ENCODE peak calls at places on chromosomes 13 and 19, in seven cellular contexts. One of them, this sample, is unnamed.

GRCh38 chr19:38488811-38489481 is 55.5 kb downstream of the RYR1 start:
- DNase-seq in heart right ventricle: no peak
- DNase-seq in stimulated activated CD8-positive, alpha-beta memory T cell treated with anti-CD3 and anti-CD28 coated beads, Interleukin-15, amount 100 ng/mL, for 24 hours: no peak
- DNase-seq in amygdala: no peak
- DNase-seq in nephron progenitor cell: no peak
- DNase-seq in stimulated activated CD4-positive, alpha-beta T cell treated with anti-CD3 and anti-CD28 coated beads, Interleukin-1b, Interleukin-23, amount 100 ng/mL, for 24 hours: no peak
- DNase-seq in GDM1: no peak
- DNase-seq in this sample: no peak

GRCh38 chr19:41192574-41193419 is at the start of gene CYP2S1:
- DNase-seq in heart right ventricle: no peak
- DNase-seq in stimulated activated CD8-positive, alpha-beta memory T cell treated with anti-CD3 and anti-CD28 coated beads, Interleukin-15, amount 100 ng/mL, for 24 hours: no peak
- DNase-seq in amygdala: no peak
- DNase-seq in nephron progenitor cell: peak
- DNase-seq in stimulated activated CD4-positive, alpha-beta T cell treated with anti-CD3 and anti-CD28 coated beads, Interleukin-1b, Interleukin-23, amount 100 ng/mL, for 24 hours: no peak
- DNase-seq in GDM1: peak
- DNase-seq in this sample: no peak

GRCh38 chr19:48818234-48818823 is 7.5 kb upstream of the BCAT2 start:
- DNase-seq in heart right ventricle: no peak
- DNase-seq in stimulated activated CD8-positive, alpha-beta memory T cell treated with anti-CD3 and anti-CD28 coated beads, Interleukin-15, amount 100 ng/mL, for 24 hours: no peak
- DNase-seq in amygdala: no peak
- DNase-seq in nephron progenitor cell: no peak
- DNase-seq in stimulated activated CD4-positive, alpha-beta T cell treated with anti-CD3 and anti-CD28 coated beads, Interleukin-1b, Interleukin-23, amount 100 ng/mL, for 24 hours: no peak
- DNase-seq in GDM1: no peak
- DNase-seq in this sample: no peak

GRCh38 chr13:33583398-33583797 is 234.6 kb upstream of the RFC3 start:
- DNase-seq in heart right ventricle: no peak
- DNase-seq in stimulated activated CD8-positive, alpha-beta memory T cell treated with anti-CD3 and anti-CD28 coated beads, Interleukin-15, amount 100 ng/mL, for 24 hours: no peak
- DNase-seq in amygdala: no peak
- DNase-seq in nephron progenitor cell: no peak
- DNase-seq in stimulated activated CD4-positive, alpha-beta T cell treated with anti-CD3 and anti-CD28 coated beads, Interleukin-1b, Interleukin-23, amount 100 ng/mL, for 24 hours: no peak
- DNase-seq in GDM1: no peak
- DNase-seq in this sample: no peak

GRCh38 chr13:40408602-40409001 is 257.8 kb downstream of the FOXO1 start:
- DNase-seq in heart right ventricle: no peak
- DNase-seq in stimulated activated CD8-positive, alpha-beta memory T cell treated with anti-CD3 and anti-CD28 coated beads, Interleukin-15, amount 100 ng/mL, for 24 hours: no peak
- DNase-seq in amygdala: no peak
- DNase-seq in nephron progenitor cell: no peak
- DNase-seq in stimulated activated CD4-positive, alpha-beta T cell treated with anti-CD3 and anti-CD28 coated beads, Interleukin-1b, Interleukin-23, amount 100 ng/mL, for 24 hours: no peak
- DNase-seq in GDM1: no peak
- DNase-seq in this sample: no peak

GRCh38 chr13:54511356-54511755 is 1482.7 kb downstream of the OLFM4 start:
- DNase-seq in heart right ventricle: no peak
- DNase-seq in stimulated activated CD8-positive, alpha-beta memory T cell treated with anti-CD3 and anti-CD28 coated beads, Interleukin-15, amount 100 ng/mL, for 24 hours: no peak
- DNase-seq in amygdala: no peak
- DNase-seq in nephron progenitor cell: no peak
- DNase-seq in stimulated activated CD4-positive, alpha-beta T cell treated with anti-CD3 and anti-CD28 coated beads, Interleukin-1b, Interleukin-23, amount 100 ng/mL, for 24 hours: no peak
- DNase-seq in GDM1: no peak
- DNase-seq in this sample: no peak

GRCh38 chr13:20461860-20462532 is 63.7 kb downstream of the CRYL1 start:
- DNase-seq in heart right ventricle: peak
- DNase-seq in stimulated activated CD8-positive, alpha-beta memory T cell treated with anti-CD3 and anti-CD28 coated beads, Interleukin-15, amount 100 ng/mL, for 24 hours: no peak
- DNase-seq in amygdala: no peak
- DNase-seq in nephron progenitor cell: no peak
- DNase-seq in stimulated activated CD4-positive, alpha-beta T cell treated with anti-CD3 and anti-CD28 coated beads, Interleukin-1b, Interleukin-23, amount 100 ng/mL, for 24 hours: no peak
- DNase-seq in GDM1: no peak
- DNase-seq in this sample: no peak

GRCh38 chr13:46592410-46592809 is 39.4 kb downstream of the LRCH1 start:
- DNase-seq in heart right ventricle: no peak
- DNase-seq in stimulated activated CD8-positive, alpha-beta memory T cell treated with anti-CD3 and anti-CD28 coated beads, Interleukin-15, amount 100 ng/mL, for 24 hours: no peak
- DNase-seq in amygdala: no peak
- DNase-seq in nephron progenitor cell: no peak
- DNase-seq in stimulated activated CD4-positive, alpha-beta T cell treated with anti-CD3 and anti-CD28 coated beads, Interleukin-1b, Interleukin-23, amount 100 ng/mL, for 24 hours: no peak
- DNase-seq in GDM1: no peak
- DNase-seq in this sample: no peak

GRCh38 chr19:5957132-5957531 is 20.8 kb downstream of the RANBP3 start:
- DNase-seq in heart right ventricle: no peak
- DNase-seq in stimulated activated CD8-positive, alpha-beta memory T cell treated with anti-CD3 and anti-CD28 coated beads, Interleukin-15, amount 100 ng/mL, for 24 hours: no peak
- DNase-seq in amygdala: no peak
- DNase-seq in nephron progenitor cell: no peak
- DNase-seq in stimulated activated CD4-positive, alpha-beta T cell treated with anti-CD3 and anti-CD28 coated beads, Interleukin-1b, Interleukin-23, amount 100 ng/mL, for 24 hours: no peak
- DNase-seq in GDM1: no peak
- DNase-seq in this sample: no peak

GRCh38 chr13:41383400-41383799 is 72.3 kb downstream of the NAA16 start:
- DNase-seq in heart right ventricle: no peak
- DNase-seq in stimulated activated CD8-positive, alpha-beta memory T cell treated with anti-CD3 and anti-CD28 coated beads, Interleukin-15, amount 100 ng/mL, for 24 hours: no peak
- DNase-seq in amygdala: no peak
- DNase-seq in nephron progenitor cell: no peak
- DNase-seq in stimulated activated CD4-positive, alpha-beta T cell treated with anti-CD3 and anti-CD28 coated beads, Interleukin-1b, Interleukin-23, amount 100 ng/mL, for 24 hours: no peak
- DNase-seq in GDM1: peak
- DNase-seq in this sample: no peak

GRCh38 chr19:43229315-43229714 is 23.9 kb upstream of the PSG4 start:
- DNase-seq in heart right ventricle: no peak
- DNase-seq in stimulated activated CD8-positive, alpha-beta memory T cell treated with anti-CD3 and anti-CD28 coated beads, Interleukin-15, amount 100 ng/mL, for 24 hours: no peak
- DNase-seq in amygdala: no peak
- DNase-seq in nephron progenitor cell: no peak
- DNase-seq in stimulated activated CD4-positive, alpha-beta T cell treated with anti-CD3 and anti-CD28 coated beads, Interleukin-1b, Interleukin-23, amount 100 ng/mL, for 24 hours: no peak
- DNase-seq in GDM1: no peak
- DNase-seq in this sample: no peak